ENCODE peak calls at places on chromosome 4, in four cellular contexts. One of them, this sample, is unnamed.

GRCh38 chr4:123786955-123787354 is 390.4 kb downstream of the SPRY1 start:
- DNase-seq in skeletal muscle cell: peak
- DNase-seq in adrenal gland: peak
- DNase-seq in GF-D8: no peak
- DNase-seq in this sample: peak

GRCh38 chr4:164977243-164978164 is at the start of gene TRIM61:
- DNase-seq in skeletal muscle cell: no peak
- DNase-seq in GF-D8: no peak
- DNase-seq in adrenal gland: peak
- DNase-seq in this sample: no peak

GRCh38 chr4:124711469-124712416 is 789 bp downstream of the ANKRD50 start:
- DNase-seq in skeletal muscle cell: peak
- DNase-seq in GF-D8: no peak
- DNase-seq in adrenal gland: peak
- DNase-seq in this sample: peak

GRCh38 chr4:4856071-4857000 is 3.1 kb upstream of the MSX1 start:
- DNase-seq in adrenal gland: peak
- DNase-seq in skeletal muscle cell: no peak
- DNase-seq in GF-D8: no peak
- DNase-seq in this sample: peak

GRCh38 chr4:73917081-73917501 is 47.9 kb downstream of the CXCL1 start:
- DNase-seq in adrenal gland: no peak
- DNase-seq in GF-D8: no peak
- DNase-seq in skeletal muscle cell: peak
- DNase-seq in this sample: peak

GRCh38 chr4:83075696-83076095 is 38.8 kb downstream of the PLAC8 start:
- DNase-seq in adrenal gland: peak
- DNase-seq in skeletal muscle cell: peak
- DNase-seq in GF-D8: no peak
- DNase-seq in this sample: peak

GRCh38 chr4:8201341-8201781 is 2.3 kb downstream of the SH3TC1 start:
- DNase-seq in skeletal muscle cell: no peak
- DNase-seq in adrenal gland: no peak
- DNase-seq in GF-D8: peak
- DNase-seq in this sample: no peak

GRCh38 chr4:79294064-79294463 is 31.8 kb downstream of the NAA11 start:
- DNase-seq in skeletal muscle cell: peak
- DNase-seq in adrenal gland: no peak
- DNase-seq in GF-D8: no peak
- DNase-seq in this sample: no peak

GRCh38 chr4:2858451-2859217 is 15.0 kb downstream of the ADD1 start:
- DNase-seq in adrenal gland: peak
- DNase-seq in GF-D8: peak
- DNase-seq in skeletal muscle cell: no peak
- DNase-seq in this sample: peak

GRCh38 chr4:115233600-115233999 is 120.2 kb upstream of the NDST4 start:
- DNase-seq in skeletal muscle cell: no peak
- DNase-seq in GF-D8: no peak
- DNase-seq in adrenal gland: no peak
- DNase-seq in this sample: no peak

GRCh38 chr4:95779447-95779846 is 60.4 kb upstream of the PDHA2 start:
- DNase-seq in GF-D8: no peak
- DNase-seq in skeletal muscle cell: no peak
- DNase-seq in adrenal gland: no peak
- DNase-seq in this sample: no peak

GRCh38 chr4:1992468-1993168 is 16.2 kb downstream of the NELFA start:
- DNase-seq in adrenal gland: no peak
- DNase-seq in GF-D8: no peak
- DNase-seq in skeletal muscle cell: no peak
- DNase-seq in this sample: no peak

GRCh38 chr4:178427663-178428062 is 985.4 kb upstream of the AGA start:
- DNase-seq in skeletal muscle cell: no peak
- DNase-seq in GF-D8: no peak
- DNase-seq in adrenal gland: no peak
- DNase-seq in this sample: no peak

GRCh38 chr4:150821641-150822040 is 193.4 kb downstream of the LRBA start:
- DNase-seq in skeletal muscle cell: no peak
- DNase-seq in adrenal gland: peak
- DNase-seq in GF-D8: no peak
- DNase-seq in this sample: no peak

GRCh38 chr4:4323705-4324534 is 33.9 kb downstream of the ZBTB49 start:
- DNase-seq in GF-D8: no peak
- DNase-seq in skeletal muscle cell: no peak
- DNase-seq in adrenal gland: no peak
- DNase-seq in this sample: no peak

GRCh38 chr4:1493540-1494287 is 87.5 kb upstream of the NKX1-1 start:
- DNase-seq in GF-D8: no peak
- DNase-seq in skeletal muscle cell: no peak
- DNase-seq in adrenal gland: no peak
- DNase-seq in this sample: no peak

GRCh38 chr4:71389149-71389840 is 50.5 kb downstream of the SLC4A4 start:
- DNase-seq in adrenal gland: no peak
- DNase-seq in skeletal muscle cell: no peak
- DNase-seq in GF-D8: no peak
- DNase-seq in this sample: peak

This sample was measured in M059J.